ENCODE peak calls at places on chromosomes 12 and 14, in ten cellular contexts. B, T, C, N, E, V, D, Q, J and P are unnamed samples.

GRCh38 chr14:24095196-24096068 is 1.3 kb downstream of the PCK2 start:
- DNase-seq in B (no peak), C (no peak), E (no peak), T (peak), D (no peak), Q (peak), N (no peak), V (no peak), J (peak), P (no peak)

GRCh38 chr12:106046301-106046846 is 92.4 kb downstream of the NUAK1 start:
- DNase-seq in T (no peak), Q (no peak), J (no peak), V (no peak), N (no peak), B (no peak), E (no peak), D (no peak), C (no peak), P (no peak)

GRCh38 chr12:95547522-95548055 is 3.7 kb downstream of the USP44 start:
- DNase-seq in J (peak), N (no peak), D (no peak), T (peak), B (no peak), E (no peak), Q (no peak), C (no peak), V (no peak), P (no peak)

GRCh38 chr12:4268549-4269181 is 4.9 kb upstream of the CCND2 start:
- DNase-seq in B (no peak), C (no peak), T (no peak), E (no peak), V (no peak), Q (no peak), D (no peak), J (no peak), N (no peak), P (peak)

GRCh38 chr12:3119192-3119744 is 42.1 kb downstream of the TSPAN9 start:
- DNase-seq in J (no peak), B (no peak), E (no peak), V (no peak), N (no peak), C (no peak), Q (no peak), T (no peak), D (no peak), P (no peak)

GRCh38 chr14:90274808-90275454 is 18.6 kb downstream of the PSMC1 start:
- DNase-seq in E (no peak), C (no peak), J (no peak), D (no peak), N (no peak), B (no peak), V (no peak), T (peak), Q (no peak), P (no peak)

GRCh38 chr14:24079521-24080141 is 8.3 kb downstream of the CPNE6 start:
- DNase-seq in Q (no peak), J (no peak), V (peak), D (no peak), E (no peak), B (no peak), C (no peak), T (no peak), N (peak), P (no peak)

GRCh38 chr14:102280376-102280962 is 24.5 kb downstream of the MOK start:
- DNase-seq in V (no peak), D (no peak), N (no peak), B (no peak), J (no peak), E (no peak), T (peak), C (no peak), Q (no peak), P (no peak)

GRCh38 chr12:120262852-120263724 is 2.4 kb downstream of the PXN start:
- DNase-seq in N (no peak), E (no peak), V (no peak), D (no peak), C (no peak), Q (no peak), T (no peak), J (no peak), B (peak), P (no peak)

GRCh38 chr14:75016815-75017214 is 14.1 kb downstream of the EIF2B2 start:
- DNase-seq in Q (no peak), T (no peak), E (no peak), J (no peak), N (no peak), B (no peak), D (no peak), C (no peak), V (no peak), P (no peak)

GRCh38 chr12:50706606-50707005 is 57.3 kb upstream of the ATF1 start:
- DNase-seq in N (no peak), V (no peak), D (no peak), E (no peak), B (no peak), J (no peak), T (peak), Q (no peak), C (no peak), P (no peak)

GRCh38 chr12:75977952-75978671 is 53.5 kb downstream of the PHLDA1 start:
- DNase-seq in J (peak), C (no peak), E (peak), N (peak), T (peak), Q (peak), D (peak), V (peak), B (peak), P (no peak)